ENCODE peak calls at places on chromosomes 7 and 10, in six cellular contexts. Q, W, Y, O, H and S are unnamed samples.
A peak's percentile ranks its signal among the peaks of the same experiment; 100 is the strongest.

GRCh38 chr7:152858761-152859160 is 99.2 kb downstream of the ACTR3B start:
- DNase-seq in Q (no peak), W (no peak), Y (no peak), O (no peak), H (no peak), S (no peak)

GRCh38 chr10:127577376-127577775 is 28.3 kb downstream of the NPS start:
- DNase-seq in Q (no peak), W (no peak), Y (no peak), O (no peak), H (peak; percentile 14), S (no peak)

GRCh38 chr7:13731643-13732042 is 257.8 kb downstream of the ETV1 start:
- DNase-seq in Q (no peak), W (no peak), Y (no peak), O (no peak), H (no peak), S (no peak)

GRCh38 chr7:127927339-127927679 is 103.9 kb downstream of the LRRC4 start:
- DNase-seq in Q (no peak), W (no peak), Y (no peak), O (no peak), H (peak; percentile 77), S (no peak)

GRCh38 chr10:106705576-106706526 is 458.7 kb downstream of the SORCS1 start:
- DNase-seq in Q (peak; percentile 61), W (peak; percentile 54), Y (no peak), O (peak; percentile 74), H (peak; percentile 75), S (peak; percentile 22)

GRCh38 chr7:75565129-75565528 is 73.0 kb downstream of the SPDYE5 start:
- DNase-seq in Q (no peak), W (peak; percentile 15), Y (no peak), O (peak; percentile 86), H (peak; percentile 90), S (no peak)

GRCh38 chr10:36256166-36256565 is 614.1 kb upstream of the FZD8 start:
- DNase-seq in Q (no peak), W (no peak), Y (no peak), O (no peak), H (peak; percentile 87), S (no peak)

GRCh38 chr7:155386608-155387007 is 71.3 kb upstream of the EN2 start:
- DNase-seq in Q (no peak), W (no peak), Y (no peak), O (no peak), H (no peak), S (no peak)

GRCh38 chr7:68246189-68246633 is 1249.6 kb downstream of the TYW1 start:
- DNase-seq in Q (no peak), W (no peak), Y (no peak), O (peak; percentile 97), H (no peak), S (no peak)

GRCh38 chr10:72274730-72275350 is 1.1 kb downstream of the DDIT4 start:
- DNase-seq in Q (peak; percentile 29), W (peak; percentile 80), Y (peak; percentile 60), O (peak; percentile 77), H (peak; percentile 84), S (no peak)

GRCh38 chr10:282294-283139 is 147.3 kb downstream of the ZMYND11 start:
- DNase-seq in Q (no peak), W (no peak), Y (no peak), O (no peak), H (no peak), S (no peak)

GRCh38 chr7:134356421-134356936 is 39.7 kb upstream of the SLC35B4 start:
- DNase-seq in Q (no peak), W (no peak), Y (no peak), O (no peak), H (no peak), S (no peak)

GRCh38 chr10:46530249-46531186 is 25.9 kb downstream of the GPRIN2 start:
- DNase-seq in Q (no peak), W (peak; percentile 94), Y (no peak), O (no peak), H (peak; percentile 98), S (no peak)

GRCh38 chr10:651700-652099 is 37.8 kb downstream of the DIP2C start:
- DNase-seq in Q (no peak), W (no peak), Y (no peak), O (peak; percentile 0), H (no peak), S (no peak)

GRCh38 chr10:11170993-11171416 is 153.3 kb downstream of the CELF2 start:
- DNase-seq in Q (no peak), W (no peak), Y (no peak), O (no peak), H (no peak), S (no peak)

GRCh38 chr7:19623676-19624075 is 85.2 kb downstream of the POLR1F start:
- DNase-seq in Q (no peak), W (no peak), Y (no peak), O (no peak), H (peak; percentile 70), S (no peak)

GRCh38 chr7:36348771-36349170 is 40.9 kb upstream of the ANLN start:
- DNase-seq in Q (no peak), W (no peak), Y (no peak), O (no peak), H (no peak), S (no peak)

GRCh38 chr7:107230334-107230733 is 61.5 kb downstream of the HBP1 start:
- DNase-seq in Q (no peak), W (no peak), Y (no peak), O (no peak), H (no peak), S (no peak)

GRCh38 chr7:30926323-30926722 is 14.7 kb downstream of the AQP1 start:
- DNase-seq in Q (no peak), W (no peak), Y (no peak), O (peak; percentile 0), H (no peak), S (no peak)

GRCh38 chr10:126459032-126459831 is 71.0 kb upstream of the ADAM12 start:
- DNase-seq in Q (no peak), W (peak; percentile 65), Y (no peak), O (peak; percentile 10), H (peak; percentile 80), S (no peak)

GRCh38 chr10:34139559-34139958 is 675.5 kb downstream of the PARD3 start:
- DNase-seq in Q (no peak), W (peak; percentile 49), Y (no peak), O (no peak), H (peak; percentile 37), S (no peak)

GRCh38 chr10:93815304-93816091 is 57.8 kb downstream of the LGI1 start:
- DNase-seq in Q (no peak), W (no peak), Y (no peak), O (peak; percentile 54), H (no peak), S (no peak)

GRCh38 chr7:151410405-151411390 is 860 bp upstream of the WDR86 start:
- DNase-seq in Q (peak; percentile 51), W (no peak), Y (no peak), O (no peak), H (peak; percentile 55), S (no peak)

GRCh38 chr10:34121974-34122282 is 693.2 kb downstream of the PARD3 start:
- DNase-seq in Q (no peak), W (no peak), Y (no peak), O (no peak), H (peak; percentile 73), S (no peak)

GRCh38 chr10:130470973-130471372 is 334.8 kb downstream of the GLRX3 start:
- DNase-seq in Q (no peak), W (no peak), Y (no peak), O (no peak), H (no peak), S (no peak)

GRCh38 chr7:31336202-31337035 is 4.1 kb downstream of the NEUROD6 start:
- DNase-seq in Q (peak; percentile 24), W (no peak), Y (no peak), O (peak; percentile 64), H (no peak), S (no peak)

GRCh38 chr10:10644317-10645111 is 373.2 kb upstream of the CELF2 start:
- DNase-seq in Q (no peak), W (no peak), Y (no peak), O (no peak), H (peak; percentile 34), S (no peak)

GRCh38 chr10:110407301-110408170 is 90.2 kb upstream of the DUSP5 start:
- DNase-seq in Q (no peak), W (no peak), Y (no peak), O (peak; percentile 85), H (no peak), S (no peak)

GRCh38 chr10:131802156-131802915 is 98.5 kb upstream of the PPP2R2D start:
- DNase-seq in Q (no peak), W (no peak), Y (no peak), O (no peak), H (no peak), S (no peak)